ENCODE peak calls at places on chromosomes 3 and 15, in four cellular contexts. K is EL; N is stimulated activated CD8-positive, alpha-beta memory T cell treated with anti-CD3 and anti-CD28 coated beads, Interleukin-7, amount 100 ng/mL, for 1 hour; Q is left lung. G is an unnamed sample.

GRCh38 chr3:40306336-40306735 is 3.2 kb upstream of the EIF1B start:
- DNase-seq in K (peak; percentile 59), N (no peak), Q (no peak), G (no peak)

GRCh38 chr3:134846943-134847342 is 51.9 kb downstream of the EPHB1 start:
- DNase-seq in N (no peak), K (peak; percentile 95), Q (no peak), G (peak; percentile 60)

GRCh38 chr3:32148356-32148755 is 41.9 kb downstream of the GPD1L start:
- DNase-seq in N (no peak), K (peak; percentile 7), Q (no peak), G (no peak)

GRCh38 chr3:114178770-114179368 is at the start of gene DRD3:
- DNase-seq in K (peak; percentile 28), N (no peak), Q (no peak), G (no peak)

GRCh38 chr15:100934166-100934565 is 15.0 kb downstream of the LRRK1 start:
- DNase-seq in Q (no peak), N (no peak), K (peak; percentile 19), G (no peak)

GRCh38 chr3:125229168-125229567 is 16.6 kb upstream of the SLC12A8 start:
- DNase-seq in Q (no peak), N (no peak), K (no peak), G (no peak)

GRCh38 chr15:88479169-88479568 is 11.7 kb downstream of the MRPS11 start:
- DNase-seq in N (no peak), Q (no peak), K (no peak), G (no peak)

GRCh38 chr15:68223171-68223570 is 6.4 kb downstream of the CLN6 start:
- DNase-seq in K (no peak), N (no peak), Q (no peak), G (no peak)

GRCh38 chr15:69298697-69299441 is at the start of gene PAQR5:
- DNase-seq in Q (peak; percentile 59), K (peak; percentile 51), N (no peak), G (peak; percentile 77)

GRCh38 chr15:98596885-98597343 is 51.4 kb upstream of the IGF1R start:
- DNase-seq in N (no peak), Q (no peak), K (no peak), G (no peak)

GRCh38 chr15:90086868-90087268 is 15.4 kb downstream of the IDH2 start:
- DNase-seq in K (peak; percentile 55), Q (no peak), N (no peak), G (peak; percentile 75)

GRCh38 chr15:36643551-36643950 is 64.1 kb downstream of the CDIN1 start:
- DNase-seq in K (peak; percentile 32), N (no peak), Q (no peak), G (no peak)

GRCh38 chr15:92116320-92116719 is 262.8 kb downstream of the SLCO3A1 start:
- DNase-seq in N (no peak), Q (no peak), K (no peak), G (no peak)

GRCh38 chr3:160564205-160564922 is 1.0 kb downstream of the KPNA4 start:
- DNase-seq in Q (peak; percentile 43), K (peak; percentile 30), N (no peak), G (no peak)

GRCh38 chr3:134974621-134975020 is 179.6 kb downstream of the EPHB1 start:
- DNase-seq in K (no peak), N (no peak), Q (no peak), G (no peak)

GRCh38 chr3:78076379-78076778 is 1036.5 kb downstream of the ROBO2 start:
- DNase-seq in Q (no peak), N (no peak), K (no peak), G (no peak)

GRCh38 chr15:96349933-96350292 is 19.4 kb downstream of the NR2F2 start:
- DNase-seq in K (no peak), Q (no peak), N (no peak), G (no peak)

GRCh38 chr3:89964347-89964746 is 856.9 kb downstream of the EPHA3 start:
- DNase-seq in K (no peak), N (no peak), Q (no peak), G (peak; percentile 17)

GRCh38 chr3:184636774-184637316 is 75.0 kb downstream of the MAGEF1 start:
- DNase-seq in N (no peak), Q (no peak), K (peak; percentile 64), G (peak; percentile 66)

GRCh38 chr3:119279844-119280243 is 14.3 kb upstream of the ARHGAP31 start:
- DNase-seq in N (no peak), K (no peak), Q (no peak), G (no peak)

GRCh38 chr3:124858275-124858674 is 28.9 kb downstream of the ITGB5 start:
- DNase-seq in K (no peak), Q (no peak), N (no peak), G (no peak)

GRCh38 chr15:40313531-40314398 is 6.0 kb upstream of the PLCB2 start:
- DNase-seq in N (no peak), Q (peak; percentile 87), K (peak; percentile 35), G (no peak)

GRCh38 chr3:172939651-172940293 is 189.2 kb downstream of the ECT2 start:
- DNase-seq in Q (no peak), K (peak; percentile 82), N (no peak), G (no peak)

GRCh38 chr15:52680041-52680391 is 828 bp upstream of the ATOSA start:
- DNase-seq in K (peak; percentile 10), Q (no peak), N (no peak), G (peak; percentile 28)

GRCh38 chr15:52133510-52134220 is 21.1 kb upstream of the BCL2L10 start:
- DNase-seq in N (no peak), Q (no peak), K (no peak), G (no peak)

GRCh38 chr3:129034650-129035049 is 25.9 kb upstream of the GP9 start:
- DNase-seq in N (no peak), Q (no peak), K (no peak), G (peak; percentile 61)

GRCh38 chr3:41690766-41691563 is 270.9 kb downstream of the ULK4 start:
- DNase-seq in N (no peak), K (peak; percentile 29), Q (no peak), G (no peak)

GRCh38 chr3:58526124-58526957 is 10.6 kb downstream of the ACOX2 start:
- DNase-seq in K (peak; percentile 90), Q (no peak), N (no peak), G (peak; percentile 94)

GRCh38 chr15:58549013-58549779 is 117.4 kb downstream of the LIPC start:
- DNase-seq in K (no peak), N (no peak), Q (no peak), G (no peak)

GRCh38 chr15:51755790-51756189 is 4.4 kb downstream of the TMOD2 start:
- DNase-seq in Q (no peak), N (no peak), K (no peak), G (no peak)

GRCh38 chr3:184924547-184924946 is 112.6 kb downstream of the VPS8 start:
- DNase-seq in N (no peak), K (no peak), Q (no peak), G (no peak)

GRCh38 chr3:111471851-111472250 is 70.1 kb upstream of the CD96 start:
- DNase-seq in Q (no peak), N (no peak), K (no peak), G (no peak)

GRCh38 chr15:96466548-96466947 is 136.0 kb downstream of the NR2F2 start:
- DNase-seq in Q (no peak), K (no peak), N (no peak), G (no peak)

G was measured in hepatic stellate cell.